ENCODE peak calls at places on chromosome 7, in eight cellular contexts. One of them, this sample, is unnamed.
A peak's percentile ranks its signal among the peaks of the same experiment; 100 is the strongest.

GRCh38 chr7:131242123-131242650 is 85.5 kb upstream of the MKLN1 start:
- DNase-seq in fibroblast of mammary gland: no peak
- DNase-seq in esophagus squamous epithelium: no peak
- DNase-seq in heart right ventricle: no peak
- DNase-seq in psoas muscle: no peak
- DNase-seq in ovary: no peak
- DNase-seq in neural crest cell: no peak
- DNase-seq in lung: no peak
- DNase-seq in this sample: no peak

GRCh38 chr7:82965088-82966036 is 197.3 kb downstream of the PCLO start:
- DNase-seq in heart right ventricle: no peak
- DNase-seq in neural crest cell: no peak
- DNase-seq in psoas muscle: no peak
- DNase-seq in lung: no peak
- DNase-seq in fibroblast of mammary gland: no peak
- DNase-seq in esophagus squamous epithelium: no peak
- DNase-seq in ovary: no peak
- DNase-seq in this sample: no peak

GRCh38 chr7:5679047-5679740 is 102.3 kb downstream of the RNF216 start:
- DNase-seq in esophagus squamous epithelium: no peak
- DNase-seq in psoas muscle: no peak
- DNase-seq in fibroblast of mammary gland: no peak
- DNase-seq in lung: no peak
- DNase-seq in ovary: no peak
- DNase-seq in neural crest cell: no peak
- DNase-seq in heart right ventricle: no peak
- DNase-seq in this sample: no peak

GRCh38 chr7:75739796-75740672 is 1.3 kb upstream of the HIP1 start:
- DNase-seq in fibroblast of mammary gland: peak; percentile 71
- DNase-seq in ovary: no peak
- DNase-seq in psoas muscle: no peak
- DNase-seq in lung: no peak
- DNase-seq in esophagus squamous epithelium: no peak
- DNase-seq in heart right ventricle: no peak
- DNase-seq in neural crest cell: no peak
- DNase-seq in this sample: no peak

GRCh38 chr7:124162667-124163066 is 129.8 kb upstream of the TMEM229A start:
- DNase-seq in heart right ventricle: no peak
- DNase-seq in ovary: no peak
- DNase-seq in neural crest cell: no peak
- DNase-seq in fibroblast of mammary gland: no peak
- DNase-seq in psoas muscle: no peak
- DNase-seq in lung: no peak
- DNase-seq in esophagus squamous epithelium: no peak
- DNase-seq in this sample: no peak

GRCh38 chr7:155803418-155804376 is 8.6 kb downstream of the SHH start:
- DNase-seq in esophagus squamous epithelium: no peak
- DNase-seq in psoas muscle: no peak
- DNase-seq in neural crest cell: no peak
- DNase-seq in ovary: no peak
- DNase-seq in fibroblast of mammary gland: no peak
- DNase-seq in lung: peak; percentile 89
- DNase-seq in heart right ventricle: no peak
- DNase-seq in this sample: no peak

GRCh38 chr7:46932656-46933424 is 649.1 kb downstream of the TNS3 start:
- DNase-seq in heart right ventricle: peak; percentile 24
- DNase-seq in esophagus squamous epithelium: no peak
- DNase-seq in neural crest cell: no peak
- DNase-seq in lung: peak; percentile 42
- DNase-seq in ovary: no peak
- DNase-seq in psoas muscle: no peak
- DNase-seq in fibroblast of mammary gland: peak; percentile 97
- DNase-seq in this sample: no peak

GRCh38 chr7:46908770-46909169 is 673.1 kb downstream of the TNS3 start:
- DNase-seq in ovary: no peak
- DNase-seq in fibroblast of mammary gland: peak; percentile 87
- DNase-seq in esophagus squamous epithelium: no peak
- DNase-seq in heart right ventricle: no peak
- DNase-seq in psoas muscle: no peak
- DNase-seq in lung: no peak
- DNase-seq in neural crest cell: no peak
- DNase-seq in this sample: no peak

GRCh38 chr7:102415685-102416225 is 17.6 kb upstream of the ORAI2 start:
- DNase-seq in lung: no peak
- DNase-seq in ovary: no peak
- DNase-seq in psoas muscle: no peak
- DNase-seq in neural crest cell: no peak
- DNase-seq in esophagus squamous epithelium: no peak
- DNase-seq in heart right ventricle: no peak
- DNase-seq in fibroblast of mammary gland: no peak
- DNase-seq in this sample: no peak

GRCh38 chr7:757741-758163 is 30.7 kb upstream of the PRKAR1B start:
- DNase-seq in fibroblast of mammary gland: no peak
- DNase-seq in neural crest cell: no peak
- DNase-seq in psoas muscle: peak; percentile 34
- DNase-seq in lung: no peak
- DNase-seq in ovary: peak; percentile 35
- DNase-seq in heart right ventricle: no peak
- DNase-seq in esophagus squamous epithelium: no peak
- DNase-seq in this sample: no peak

GRCh38 chr7:116438274-116438673 is 61.3 kb upstream of the CAV2 start:
- DNase-seq in ovary: no peak
- DNase-seq in lung: no peak
- DNase-seq in psoas muscle: no peak
- DNase-seq in heart right ventricle: no peak
- DNase-seq in fibroblast of mammary gland: peak; percentile 60
- DNase-seq in neural crest cell: no peak
- DNase-seq in esophagus squamous epithelium: no peak
- DNase-seq in this sample: no peak

GRCh38 chr7:119374436-119374835 is 898.5 kb upstream of the KCND2 start:
- DNase-seq in fibroblast of mammary gland: no peak
- DNase-seq in psoas muscle: no peak
- DNase-seq in ovary: no peak
- DNase-seq in lung: no peak
- DNase-seq in neural crest cell: no peak
- DNase-seq in heart right ventricle: no peak
- DNase-seq in esophagus squamous epithelium: no peak
- DNase-seq in this sample: no peak

GRCh38 chr7:79880312-79880711 is 254.3 kb upstream of the GNAI1 start:
- DNase-seq in heart right ventricle: no peak
- DNase-seq in neural crest cell: no peak
- DNase-seq in ovary: no peak
- DNase-seq in lung: no peak
- DNase-seq in psoas muscle: no peak
- DNase-seq in esophagus squamous epithelium: no peak
- DNase-seq in fibroblast of mammary gland: no peak
- DNase-seq in this sample: no peak

GRCh38 chr7:121360564-121360963 is 31.8 kb downstream of the WNT16 start:
- DNase-seq in lung: no peak
- DNase-seq in heart right ventricle: no peak
- DNase-seq in fibroblast of mammary gland: no peak
- DNase-seq in esophagus squamous epithelium: no peak
- DNase-seq in neural crest cell: no peak
- DNase-seq in psoas muscle: no peak
- DNase-seq in ovary: no peak
- DNase-seq in this sample: no peak

GRCh38 chr7:70143089-70144044 is 545.1 kb downstream of the AUTS2 start:
- DNase-seq in lung: no peak
- DNase-seq in esophagus squamous epithelium: no peak
- DNase-seq in psoas muscle: no peak
- DNase-seq in ovary: no peak
- DNase-seq in neural crest cell: no peak
- DNase-seq in heart right ventricle: no peak
- DNase-seq in fibroblast of mammary gland: peak; percentile 77
- DNase-seq in this sample: no peak

GRCh38 chr7:18828333-18829100 is 288.9 kb downstream of the TWIST1 start:
- DNase-seq in neural crest cell: no peak
- DNase-seq in fibroblast of mammary gland: peak; percentile 42
- DNase-seq in esophagus squamous epithelium: no peak
- DNase-seq in lung: no peak
- DNase-seq in ovary: no peak
- DNase-seq in heart right ventricle: no peak
- DNase-seq in psoas muscle: no peak
- DNase-seq in this sample: no peak

GRCh38 chr7:22154130-22154529 is 202.8 kb downstream of the RAPGEF5 start:
- DNase-seq in fibroblast of mammary gland: no peak
- DNase-seq in heart right ventricle: no peak
- DNase-seq in esophagus squamous epithelium: no peak
- DNase-seq in neural crest cell: no peak
- DNase-seq in lung: no peak
- DNase-seq in ovary: no peak
- DNase-seq in psoas muscle: no peak
- DNase-seq in this sample: no peak

GRCh38 chr7:2719007-2719406 is 31.0 kb downstream of the AMZ1 start:
- DNase-seq in neural crest cell: no peak
- DNase-seq in psoas muscle: no peak
- DNase-seq in heart right ventricle: no peak
- DNase-seq in lung: no peak
- DNase-seq in fibroblast of mammary gland: no peak
- DNase-seq in ovary: no peak
- DNase-seq in esophagus squamous epithelium: no peak
- DNase-seq in this sample: no peak
- TF ChIP-seq CTCF in neural crest cell: peak; percentile 55
- TF ChIP-seq CTCF in psoas muscle: peak; percentile 21
- TF ChIP-seq CTCF in heart right ventricle: peak; percentile 11
- TF ChIP-seq CTCF in lung: no peak
- TF ChIP-seq CTCF in fibroblast of mammary gland: peak; percentile 41
- TF ChIP-seq CTCF in ovary: no peak
- TF ChIP-seq CTCF in esophagus squamous epithelium: no peak
- TF ChIP-seq CTCF in this sample: peak; percentile 47

DNA sequence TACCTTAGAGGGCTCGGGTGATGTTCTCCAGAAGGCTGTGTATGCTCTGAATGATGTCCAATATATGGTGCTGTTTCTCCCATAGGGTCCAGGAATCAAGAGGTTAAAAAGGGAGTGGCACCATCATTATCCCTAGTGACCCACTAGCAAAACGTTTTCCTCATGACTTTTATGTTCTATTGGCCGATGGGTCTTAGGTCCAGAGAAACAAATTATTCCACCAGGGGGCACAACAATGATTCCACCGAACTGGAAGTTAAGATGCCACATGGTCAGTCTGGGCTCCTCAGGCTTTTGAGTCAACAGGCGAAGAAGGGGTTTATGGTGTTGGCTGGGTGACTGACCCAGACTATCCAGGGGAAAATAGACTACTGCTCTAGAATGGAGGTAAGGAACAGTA is 256.1 kb downstream of the COBL start:
- DNase-seq in psoas muscle: no peak
- DNase-seq in fibroblast of mammary gland: peak; percentile 16
- DNase-seq in lung: no peak
- DNase-seq in esophagus squamous epithelium: no peak
- DNase-seq in heart right ventricle: no peak
- DNase-seq in ovary: no peak
- DNase-seq in neural crest cell: no peak
- DNase-seq in this sample: no peak
- TF ChIP-seq CTCF in psoas muscle: no peak
- TF ChIP-seq CTCF in fibroblast of mammary gland: no peak
- TF ChIP-seq CTCF in lung: no peak
- TF ChIP-seq CTCF in esophagus squamous epithelium: no peak
- TF ChIP-seq CTCF in heart right ventricle: no peak
- TF ChIP-seq CTCF in ovary: no peak
- TF ChIP-seq CTCF in neural crest cell: no peak
- TF ChIP-seq CTCF in this sample: peak; percentile 21

DNA sequence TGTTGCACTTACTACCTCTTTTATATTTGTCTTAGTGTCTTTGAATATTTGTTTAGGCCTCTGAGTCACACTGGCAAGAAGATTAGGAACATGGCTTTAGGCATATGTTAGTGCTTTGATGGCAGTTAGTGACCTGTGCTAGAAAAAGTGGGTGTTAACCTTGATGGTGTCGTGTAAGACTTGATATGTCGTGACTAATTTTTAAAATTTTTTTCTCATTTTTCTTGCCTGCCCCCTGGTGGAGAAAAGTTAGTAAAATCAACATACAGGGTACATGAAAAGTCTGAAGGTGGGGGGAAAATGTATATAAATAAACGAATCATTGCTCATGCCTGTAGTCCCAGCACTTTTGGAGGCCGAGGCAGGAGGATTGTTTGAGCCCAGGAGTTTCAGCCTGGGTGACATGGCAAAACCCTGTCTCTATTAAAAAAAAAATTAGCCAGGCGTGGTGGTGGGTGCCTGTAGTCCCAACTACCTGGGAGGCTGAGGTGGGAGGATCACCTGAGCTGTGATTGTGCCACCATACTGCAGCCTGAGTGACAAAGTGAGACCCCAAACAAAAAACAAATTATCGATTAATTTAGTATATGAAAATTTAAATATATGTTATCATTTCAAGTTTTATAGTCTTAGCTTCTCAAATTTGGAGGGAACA is 44.6 kb downstream of the TAX1BP1 start:
- DNase-seq in lung: no peak
- DNase-seq in ovary: no peak
- DNase-seq in heart right ventricle: no peak
- DNase-seq in fibroblast of mammary gland: peak; percentile 78
- DNase-seq in neural crest cell: peak; percentile 14
- DNase-seq in psoas muscle: no peak
- DNase-seq in esophagus squamous epithelium: no peak
- DNase-seq in this sample: no peak
- TF ChIP-seq CTCF in lung: peak; percentile 11
- TF ChIP-seq CTCF in ovary: no peak
- TF ChIP-seq CTCF in heart right ventricle: peak; percentile 21
- TF ChIP-seq CTCF in fibroblast of mammary gland: peak; percentile 57
- TF ChIP-seq CTCF in neural crest cell: peak; percentile 76
- TF ChIP-seq CTCF in psoas muscle: peak; percentile 45
- TF ChIP-seq CTCF in esophagus squamous epithelium: peak; percentile 57
- TF ChIP-seq CTCF in this sample: peak; percentile 96

DNA sequence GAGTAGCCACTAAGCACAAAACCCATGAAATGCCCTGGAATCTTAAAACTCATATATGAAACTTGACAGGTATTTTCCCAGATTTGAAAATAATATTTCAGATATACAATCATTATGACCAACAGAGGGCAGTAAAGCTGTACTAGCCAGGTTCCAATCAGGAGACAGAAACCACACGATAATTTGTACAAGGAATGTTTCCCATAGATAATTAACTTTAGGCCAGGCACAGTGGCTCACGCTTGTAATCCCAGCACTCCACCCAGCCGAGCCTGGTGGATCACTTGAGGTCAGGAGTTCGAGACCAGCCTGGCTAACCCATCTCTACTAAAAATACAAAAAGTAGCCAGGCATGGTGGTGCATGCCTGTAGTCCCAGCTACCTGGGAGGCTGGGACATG is 31.0 kb upstream of the NUB1 start:
- DNase-seq in heart right ventricle: no peak
- DNase-seq in lung: no peak
- DNase-seq in neural crest cell: no peak
- DNase-seq in esophagus squamous epithelium: no peak
- DNase-seq in fibroblast of mammary gland: peak; percentile 40
- DNase-seq in psoas muscle: no peak
- DNase-seq in ovary: no peak
- DNase-seq in this sample: no peak
- TF ChIP-seq CTCF in heart right ventricle: no peak
- TF ChIP-seq CTCF in lung: no peak
- TF ChIP-seq CTCF in neural crest cell: peak; percentile 56
- TF ChIP-seq CTCF in esophagus squamous epithelium: no peak
- TF ChIP-seq CTCF in fibroblast of mammary gland: peak; percentile 49
- TF ChIP-seq CTCF in psoas muscle: peak; percentile 24
- TF ChIP-seq CTCF in ovary: no peak
- TF ChIP-seq CTCF in this sample: peak; percentile 37